ENCODE peak calls at places on chromosomes 4 and X, in five cellular contexts. X is coronary artery, E is AG10803, I is nephron progenitor cell, N is breast epithelium. W is an unnamed sample.

GRCh38 chrX:110226931-110227330 is 91.0 kb downstream of the AMMECR1 start:
- DNase-seq in X (no peak), E (no peak), I (no peak), N (no peak), W (no peak)

GRCh38 chr4:13537011-13537831 is 7.1 kb downstream of the NKX3-2 start:
- DNase-seq in X (no peak), E (no peak), I (no peak), N (no peak), W (no peak)

GRCh38 chr4:120843840-120844527 is 78.5 kb downstream of the PRDM5 start:
- DNase-seq in X (no peak), E (no peak), I (peak; percentile 20), N (no peak), W (peak; percentile 43)

GRCh38 chr4:82744284-82744963 is 54.2 kb downstream of the SCD5 start:
- DNase-seq in X (no peak), E (no peak), I (no peak), N (no peak), W (no peak)

GRCh38 chr4:147965873-147966272 is 234.0 kb downstream of the ARHGAP10 start:
- DNase-seq in X (no peak), E (no peak), I (no peak), N (no peak), W (no peak)

GRCh38 chrX:1407035-1407434 is 15.1 kb upstream of the SLC25A6 start:
- DNase-seq in X (no peak), E (no peak), I (no peak), N (no peak), W (no peak)

GRCh38 chr4:148515248-148515647 is 73.0 kb upstream of the NR3C2 start:
- DNase-seq in X (no peak), E (peak; percentile 2), I (no peak), N (no peak), W (no peak)

GRCh38 chrX:30220646-30221045 is 5.3 kb downstream of the MAGEB2 start:
- DNase-seq in X (no peak), E (no peak), I (no peak), N (no peak), W (no peak)

GRCh38 chr4:189162073-189162789 is 778.4 kb upstream of the FRG1 start:
- DNase-seq in X (no peak), E (no peak), I (no peak), N (no peak), W (no peak)

GRCh38 chr4:160351018-160351417 is 1248.1 kb downstream of the RAPGEF2 start:
- DNase-seq in X (no peak), E (no peak), I (no peak), N (no peak), W (no peak)

GRCh38 chr4:13248621-13249298 is 235.4 kb downstream of the RAB28 start:
- DNase-seq in X (no peak), E (peak; percentile 53), I (no peak), N (no peak), W (no peak)

GRCh38 chr4:61210186-61210939 is 10.2 kb downstream of the ADGRL3 start:
- DNase-seq in X (no peak), E (no peak), I (peak; percentile 11), N (no peak), W (no peak)

GRCh38 chr4:120921456-120922389 is 803 bp downstream of the PRDM5 start:
- DNase-seq in X (peak; percentile 81), E (peak; percentile 74), I (peak; percentile 68), N (peak; percentile 53), W (peak; percentile 90)

GRCh38 chr4:94036964-94037363 is 170.7 kb upstream of the SMARCAD1 start:
- DNase-seq in X (no peak), E (no peak), I (no peak), N (no peak), W (no peak)

GRCh38 chr4:89263265-89263664 is 44.3 kb downstream of the GPRIN3 start:
- DNase-seq in X (no peak), E (no peak), I (no peak), N (no peak), W (no peak)

GRCh38 chrX:70552174-70552704 is 107.6 kb downstream of the DLG3 start:
- DNase-seq in X (no peak), E (no peak), I (no peak), N (no peak), W (no peak)

GRCh38 chr4:174340714-174341113 is 57.0 kb downstream of the CEP44 start:
- DNase-seq in X (no peak), E (peak; percentile 59), I (no peak), N (no peak), W (no peak)

GRCh38 chrX:31181377-31182038 is 109.7 kb upstream of the FTHL17 start:
- DNase-seq in X (no peak), E (no peak), I (no peak), N (no peak), W (no peak)

W was measured in right cardiac atrium.